ENCODE peak calls at places on chromosomes 5 and 9, in four cellular contexts. N is body of pancreas, Y is heart left ventricle, D is HepG2. F is an unnamed sample.

GRCh38 chr5:155839251-155840037 is 487.5 kb upstream of the SGCD start:
- DNase-seq in N (no peak), Y (no peak), D (no peak), F (no peak)

GRCh38 chr5:43001748-43002147 is 38.4 kb downstream of the ANXA2R start:
- DNase-seq in N (no peak), Y (no peak), D (no peak), F (no peak)

GRCh38 chr9:18438951-18439350 is 35.0 kb upstream of the ADAMTSL1 start:
- DNase-seq in N (no peak), Y (no peak), D (no peak), F (no peak)

GRCh38 chr9:114503522-114504340 is 1.5 kb downstream of the WHRN start:
- DNase-seq in N (no peak), Y (no peak), D (no peak), F (peak; percentile 76)

GRCh38 chr9:126528111-126528510 is 85.6 kb upstream of the LMX1B start:
- DNase-seq in N (no peak), Y (no peak), D (peak; percentile 66), F (peak; percentile 71)

GRCh38 chr9:5843450-5844249 is 10.7 kb upstream of the ERMP1 start:
- DNase-seq in N (no peak), Y (no peak), D (peak; percentile 88), F (no peak)

GRCh38 chr9:18124760-18125159 is 349.2 kb upstream of the ADAMTSL1 start:
- DNase-seq in N (no peak), Y (no peak), D (no peak), F (no peak)

GRCh38 chr5:153372433-153373167 is 117.9 kb upstream of the GRIA1 start:
- DNase-seq in N (no peak), Y (no peak), D (no peak), F (no peak)

GRCh38 chr5:171628344-171628743 is 157.3 kb upstream of the SMIM23 start:
- DNase-seq in N (no peak), Y (no peak), D (no peak), F (no peak)

GRCh38 chr5:38509185-38509584 is 47.3 kb downstream of the LIFR start:
- DNase-seq in N (no peak), Y (no peak), D (no peak), F (no peak)

GRCh38 chr5:138990986-138991645 is 116.0 kb upstream of the LRRTM2 start:
- DNase-seq in N (no peak), Y (no peak), D (no peak), F (no peak)

GRCh38 chr5:181152406-181152805 is 5.0 kb downstream of the OR2V2 start:
- DNase-seq in N (no peak), Y (no peak), D (peak; percentile 44), F (no peak)

GRCh38 chr5:38796000-38796738 is 49.6 kb upstream of the OSMR start:
- DNase-seq in N (peak; percentile 34), Y (no peak), D (no peak), F (no peak)

GRCh38 chr9:14164908-14165307 is 149.0 kb downstream of the NFIB start:
- DNase-seq in N (no peak), Y (no peak), D (no peak), F (no peak)

GRCh38 chr5:19859020-19859419 is 129.0 kb downstream of the CDH18 start:
- DNase-seq in N (no peak), Y (no peak), D (no peak), F (no peak)
- H3K27ac ChIP-seq in N (no peak overlapping the region), Y (no peak overlapping the region), D (no peak overlapping the region), F (no peak overlapping the region)

GRCh38 chr9:61667559-61668121 is 477.8 kb downstream of the SPATA31A7 start:
- DNase-seq in N (no peak), Y (no peak), D (no peak), F (peak; percentile 42)

GRCh38 chr9:61665829-61666228 is 476.0 kb downstream of the SPATA31A7 start:
- DNase-seq in N (no peak), Y (no peak), D (no peak), F (peak; percentile 44)

GRCh38 chr9:61666849-61667371 is 477.1 kb downstream of the SPATA31A7 start:
- DNase-seq in N (no peak), Y (no peak), D (no peak), F (peak; percentile 52)

GRCh38 chr9:61665330-61665751 is 475.5 kb downstream of the SPATA31A7 start:
- DNase-seq in N (no peak), Y (peak; percentile 44), D (no peak), F (peak; percentile 46)

GRCh38 chr9:61666310-61666709 is 476.5 kb downstream of the SPATA31A7 start:
- DNase-seq in N (no peak), Y (peak; percentile 33), D (no peak), F (peak; percentile 22)
- H3K9me3 ChIP-seq in N (no peaks in the 10 kb centered on the region), Y (no peaks in the 10 kb centered on the region), D (no peaks in the 10 kb centered on the region), F (peaks cover 53% of the 10 kb centered on the region)

GRCh38 chr9:129109952-129110739 is 447 bp downstream of the CRAT start:
- DNase-seq in N (peak; percentile 39), Y (no peak), D (peak; percentile 18), F (no peak)
- TF ChIP-seq POLR2A in N (no peak), Y (no peak), D (peak; percentile 58), F (no peak)

DNA sequence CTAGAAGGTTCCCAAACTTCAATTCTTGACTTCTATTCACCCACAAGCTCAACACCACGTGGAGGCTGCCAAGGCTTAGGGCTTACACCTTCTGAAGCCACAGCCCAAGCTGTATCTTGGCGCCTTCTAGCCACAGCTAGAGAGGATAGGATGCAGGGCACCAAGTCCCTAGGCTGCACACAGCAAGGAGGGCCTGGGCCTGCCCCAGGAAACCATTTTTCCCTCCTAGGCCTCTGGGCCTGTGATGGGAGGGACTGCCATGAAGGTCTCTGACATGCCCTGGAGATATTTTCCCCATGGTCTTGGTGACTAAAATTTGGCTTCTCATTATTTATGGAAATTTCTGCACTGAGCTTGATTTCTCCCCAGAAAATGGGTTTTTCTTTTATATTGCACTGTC is 112.5 kb downstream of the CPLANE1 start:
- DNase-seq in N (no peak), Y (no peak), D (no peak), F (no peak)
- H3K27ac ChIP-seq in N (no peak overlapping the region), Y (no peak overlapping the region), D (no peak overlapping the region), F (no peak overlapping the region)

DNA sequence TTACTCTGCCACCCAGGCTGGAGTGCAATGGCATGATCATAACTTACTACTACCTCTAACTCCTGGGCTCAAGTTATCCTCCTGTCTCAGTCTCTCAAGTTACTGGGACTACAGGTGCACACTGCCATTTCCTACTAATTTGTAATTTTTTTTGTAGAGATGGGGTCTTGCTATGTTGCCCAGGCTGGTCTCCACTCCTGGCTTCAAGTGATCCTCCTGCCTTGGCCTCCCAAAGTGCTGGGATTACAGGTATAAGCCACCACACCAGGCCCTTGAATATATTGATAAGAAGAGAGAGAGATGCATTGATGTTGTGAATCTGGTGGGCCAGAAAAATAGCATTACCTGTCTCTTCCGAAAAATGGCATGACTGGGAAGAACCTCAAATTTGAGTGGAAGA is 21.0 kb upstream of the RCL1 start:
- DNase-seq in N (no peak), Y (no peak), D (no peak), F (no peak)
- H3K9me3 ChIP-seq in N (no peaks in the 10 kb centered on the region), Y (no peaks in the 10 kb centered on the region), D (no peaks in the 10 kb centered on the region), F (no peaks in the 10 kb centered on the region)